ENCODE peak calls at places on chromosomes 13 and 19, in ten cellular contexts. R is neuronal stem cell; L is NCI-H774; D is stimulated activated CD4-positive, alpha-beta T cell treated with anti-CD3 and anti-CD28 coated beads, Interleukin-4, amount 100 ng/mL, for 1 hour; G is heart right ventricle; F is kidney epithelial cell; S is stimulated activated naive CD8-positive, alpha-beta T cell treated with anti-CD3 and anti-CD28 coated beads, Interleukin-15, amount 100 ng/mL, for 72 hours; Z is iPS-NIHi11; T is effector CD4-positive, alpha-beta T cell; N is posterior cingulate gyrus. E is an unnamed sample.

GRCh38 chr13:87498681-87499080 is 172.5 kb upstream of the SLITRK5 start:
- DNase-seq in S (no peak), G (no peak), D (no peak), Z (peak), R (peak), T (no peak), F (no peak), L (no peak), N (no peak), E (peak)

GRCh38 chr19:18594824-18595373 is 6.3 kb downstream of the REX1BD start:
- DNase-seq in D (no peak), S (no peak), R (no peak), N (no peak), F (no peak), Z (peak), G (no peak), L (no peak), T (no peak), E (no peak)

GRCh38 chr19:30226464-30227070 is 145.6 kb upstream of the ZNF536 start:
- DNase-seq in L (no peak), T (no peak), R (no peak), D (no peak), N (no peak), Z (no peak), G (no peak), F (no peak), S (peak), E (no peak)

GRCh38 chr13:41621716-41622508 is 164.6 kb downstream of the RGCC start:
- DNase-seq in S (no peak), R (no peak), L (no peak), G (no peak), T (no peak), D (no peak), F (no peak), N (no peak), Z (no peak), E (peak)

GRCh38 chr13:51534075-51534817 is 50.0 kb upstream of the WDFY2 start:
- DNase-seq in G (peak), R (no peak), L (no peak), D (no peak), T (no peak), N (no peak), Z (no peak), S (peak), F (no peak), E (peak)

GRCh38 chr13:64248371-64249065 is 2832.9 kb upstream of the PCDH20 start:
- DNase-seq in R (no peak), F (peak), G (no peak), T (no peak), N (no peak), S (no peak), Z (no peak), L (no peak), D (no peak), E (no peak)

GRCh38 chr13:111906816-111907215 is 160.1 kb upstream of the SOX1 start:
- DNase-seq in Z (no peak), L (no peak), N (no peak), T (no peak), S (no peak), G (no peak), F (no peak), D (no peak), R (no peak), E (no peak)

GRCh38 chr13:59398127-59398526 is 765.6 kb downstream of the DIAPH3 start:
- DNase-seq in T (no peak), L (no peak), Z (no peak), D (no peak), G (peak), N (no peak), F (no peak), R (no peak), S (no peak), E (peak)

GRCh38 chr19:44748426-44749254 is at the start of gene BCL3:
- DNase-seq in F (no peak), R (no peak), L (peak), G (peak), D (peak), S (peak), Z (peak), T (peak), N (no peak), E (no peak)

GRCh38 chr13:112443191-112444000 is 67.2 kb downstream of the SPACA7 start:
- DNase-seq in N (no peak), L (no peak), S (no peak), G (no peak), D (no peak), F (no peak), Z (peak), T (no peak), R (peak), E (peak)

GRCh38 chr19:17404015-17404414 is 1.4 kb downstream of the BST2 start:
- DNase-seq in R (no peak), N (no peak), F (no peak), S (no peak), L (no peak), G (no peak), T (no peak), D (no peak), Z (peak), E (no peak)

GRCh38 chr13:77868717-77869116 is 49.9 kb downstream of the EDNRB start:
- DNase-seq in F (no peak), G (no peak), T (no peak), L (no peak), N (no peak), S (no peak), R (no peak), D (no peak), Z (no peak), E (no peak)

GRCh38 chr19:33905473-33905936 is 108.8 kb downstream of the KCTD15 start:
- DNase-seq in G (peak), L (no peak), S (no peak), D (no peak), T (no peak), F (no peak), N (no peak), R (peak), Z (peak), E (peak)

GRCh38 chr19:45976180-45976579 is 2.5 kb upstream of the NOVA2 start:
- DNase-seq in S (no peak), F (no peak), D (no peak), R (no peak), G (no peak), T (no peak), N (peak), Z (no peak), L (no peak), E (peak)

GRCh38 chr19:54335979-54336892 is 2.7 kb downstream of the LILRA4 start:
- DNase-seq in D (no peak), Z (no peak), T (no peak), F (no peak), R (no peak), S (no peak), L (no peak), N (no peak), G (no peak), E (no peak)

GRCh38 chr19:48752511-48753365 is at the start of gene FUT1:
- DNase-seq in F (no peak), S (peak), G (peak), L (peak), D (peak), R (no peak), Z (peak), T (peak), N (no peak), E (peak)

GRCh38 chr19:804419-805160 is 7.3 kb downstream of the PTBP1 start:
- DNase-seq in L (no peak), Z (no peak), N (no peak), S (no peak), G (no peak), D (no peak), R (no peak), T (no peak), F (no peak), E (no peak)

GRCh38 chr19:18460900-18461299 is 23.0 kb upstream of the ISYNA1 start:
- DNase-seq in G (no peak), N (no peak), L (no peak), R (no peak), T (no peak), S (no peak), D (no peak), Z (no peak), F (no peak), E (no peak)

GRCh38 chr19:40219721-40220276 is 1.6 kb upstream of the TTC9B start:
- DNase-seq in N (no peak), G (no peak), L (peak), Z (no peak), D (no peak), R (no peak), F (peak), T (no peak), S (no peak), E (peak)

GRCh38 chr19:32401992-32402391 is 3.6 kb upstream of the DPY19L3 start:
- DNase-seq in F (no peak), N (no peak), D (no peak), S (no peak), T (no peak), L (no peak), Z (no peak), R (no peak), G (no peak), E (no peak)

GRCh38 chr13:59111711-59112110 is 1052.0 kb downstream of the DIAPH3 start:
- DNase-seq in T (no peak), F (peak), S (no peak), N (no peak), G (no peak), D (no peak), R (no peak), L (no peak), Z (no peak), E (peak)

GRCh38 chr19:20197747-20198146 is 30.7 kb downstream of the ZNF486 start:
- DNase-seq in N (no peak), F (no peak), S (no peak), R (no peak), T (no peak), G (no peak), D (no peak), Z (no peak), L (no peak), E (no peak)

GRCh38 chr13:48235100-48235813 is 2.3 kb downstream of the ITM2B start:
- DNase-seq in L (no peak), F (no peak), S (no peak), T (no peak), Z (peak), R (no peak), D (no peak), G (no peak), N (no peak), E (no peak)

GRCh38 chr13:110684388-110685056 is 21.4 kb downstream of the CARS2 start:
- DNase-seq in Z (no peak), R (no peak), N (no peak), L (no peak), G (no peak), S (no peak), F (no peak), T (no peak), D (no peak), E (no peak)

GRCh38 chr19:16015805-16016173 is 60.5 kb upstream of the TPM4 start:
- DNase-seq in R (no peak), N (no peak), D (no peak), L (no peak), G (no peak), Z (no peak), T (no peak), S (no peak), F (no peak), E (no peak)

GRCh38 chr13:30124131-30124768 is 183.1 kb downstream of the KATNAL1 start:
- DNase-seq in L (no peak), F (no peak), S (no peak), Z (no peak), R (no peak), G (no peak), N (no peak), T (no peak), D (no peak), E (no peak)

GRCh38 chr13:23428183-23428528 is 5.3 kb downstream of the SACS start:
- DNase-seq in N (no peak), D (no peak), R (no peak), S (no peak), Z (no peak), F (no peak), T (no peak), L (no peak), G (no peak), E (peak)

E was measured in cardiac fibroblast.